ENCODE peak calls at places on chromosomes 1 and 21, in six cellular contexts. E is right lobe of liver, Z is iPS DF 6.9, J is uterus, N is HepG2, T is tibial nerve. G is an unnamed sample.

GRCh38 chr1:218426343-218426657 is 81.2 kb downstream of the TGFB2 start:
- DNase-seq in E (no peak), Z (no peak), J (peak; percentile 23), N (peak; percentile 95), T (peak; percentile 55), G (no peak)

GRCh38 chr1:228818928-228819632 is 83.8 kb downstream of the RHOU start:
- DNase-seq in E (no peak), Z (no peak), J (no peak), N (no peak), T (no peak), G (no peak)

GRCh38 chr1:229420765-229421164 is 13.1 kb downstream of the ACTA1 start:
- DNase-seq in E (no peak), Z (no peak), J (no peak), N (no peak), T (no peak), G (no peak)

GRCh38 chr21:32499249-32500055 is 85.9 kb downstream of the TCP10L start:
- DNase-seq in E (no peak), Z (no peak), J (no peak), N (no peak), T (no peak), G (no peak)

GRCh38 chr1:24925963-24926362 is 4.1 kb downstream of the RUNX3 start:
- DNase-seq in E (no peak), Z (no peak), J (no peak), N (no peak), T (no peak), G (no peak)

GRCh38 chr1:6523566-6523965 is 30.7 kb downstream of the NOL9 start:
- DNase-seq in E (no peak), Z (peak; percentile 37), J (no peak), N (peak; percentile 65), T (no peak), G (no peak)

GRCh38 chr1:116724765-116725375 is 29.4 kb upstream of the CD2 start:
- DNase-seq in E (peak; percentile 43), Z (peak; percentile 29), J (peak; percentile 29), N (peak; percentile 51), T (no peak), G (no peak)

GRCh38 chr1:16260814-16261213 is 23.8 kb upstream of the CPLANE2 start:
- DNase-seq in E (no peak), Z (no peak), J (no peak), N (no peak), T (no peak), G (no peak)

GRCh38 chr21:42426424-42426823 is 22.7 kb downstream of the UBASH3A start:
- DNase-seq in E (no peak), Z (no peak), J (no peak), N (no peak), T (no peak), G (no peak)

GRCh38 chr1:152188673-152189591 is 29.9 kb upstream of the RPTN start:
- DNase-seq in E (peak; percentile 76), Z (no peak), J (peak; percentile 53), N (peak; percentile 11), T (peak; percentile 40), G (peak; percentile 83)

GRCh38 chr1:1591452-1591851 is 8.5 kb downstream of the FNDC10 start:
- DNase-seq in E (no peak), Z (no peak), J (no peak), N (no peak), T (no peak), G (no peak)

DNA sequence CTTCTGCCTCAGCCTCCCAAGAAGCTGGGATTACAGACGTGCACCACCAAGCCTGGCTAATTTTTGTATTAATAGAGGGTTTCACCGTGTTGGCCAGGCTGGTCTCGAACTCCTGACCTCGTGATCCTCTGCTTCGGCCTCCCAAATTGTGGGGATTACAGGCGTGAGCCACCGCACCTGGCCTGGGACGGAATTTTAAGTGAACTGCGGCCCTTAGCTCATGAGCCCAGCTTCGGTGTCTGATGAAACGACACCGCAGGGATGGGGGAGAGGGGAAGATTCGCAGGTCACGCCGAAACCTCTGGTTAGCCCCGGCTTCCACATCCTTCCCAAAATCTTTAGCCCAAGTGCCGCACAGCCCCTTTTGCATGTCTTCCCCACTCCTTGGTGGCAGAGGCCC is 39.1 kb downstream of the LRRC3 start:
- DNase-seq in E (no peak), Z (no peak), J (no peak), N (no peak), T (no peak), G (no peak)
- H3K9me3 ChIP-seq in E (no peaks in the 10 kb centered on the region), Z (no peaks in the 10 kb centered on the region), J (no peaks in the 10 kb centered on the region), N (peaks cover 19% of the 10 kb centered on the region), T (peaks cover 4% of the 10 kb centered on the region), G (peaks cover 16% of the 10 kb centered on the region)

GRCh38 chr1:248791010-248791409 is 34.7 kb downstream of the SH3BP5L start:
- DNase-seq in E (no peak), Z (no peak), J (no peak), N (peak; percentile 11), T (no peak), G (no peak)

GRCh38 chr1:248787430-248787829 is 31.9 kb upstream of the LYPD8 start:
- DNase-seq in E (no peak), Z (no peak), J (no peak), N (no peak), T (no peak), G (no peak)

GRCh38 chr1:248792342-248792741 is 33.4 kb downstream of the SH3BP5L start:
- DNase-seq in E (no peak), Z (no peak), J (no peak), N (no peak), T (no peak), G (no peak)

GRCh38 chr1:248788327-248788726 is 32.8 kb upstream of the LYPD8 start:
- DNase-seq in E (no peak), Z (no peak), J (no peak), N (no peak), T (no peak), G (no peak)

GRCh38 chr1:248790456-248790855 is 34.9 kb upstream of the LYPD8 start:
- DNase-seq in E (no peak), Z (no peak), J (no peak), N (no peak), T (no peak), G (no peak)
- H3K9me3 ChIP-seq in E (no peaks in the 10 kb centered on the region), Z (peaks cover 6% of the 10 kb centered on the region), J (peaks cover 4% of the 10 kb centered on the region), N (no peaks in the 10 kb centered on the region), T (no peaks in the 10 kb centered on the region), G (no peaks in the 10 kb centered on the region)

DNA sequence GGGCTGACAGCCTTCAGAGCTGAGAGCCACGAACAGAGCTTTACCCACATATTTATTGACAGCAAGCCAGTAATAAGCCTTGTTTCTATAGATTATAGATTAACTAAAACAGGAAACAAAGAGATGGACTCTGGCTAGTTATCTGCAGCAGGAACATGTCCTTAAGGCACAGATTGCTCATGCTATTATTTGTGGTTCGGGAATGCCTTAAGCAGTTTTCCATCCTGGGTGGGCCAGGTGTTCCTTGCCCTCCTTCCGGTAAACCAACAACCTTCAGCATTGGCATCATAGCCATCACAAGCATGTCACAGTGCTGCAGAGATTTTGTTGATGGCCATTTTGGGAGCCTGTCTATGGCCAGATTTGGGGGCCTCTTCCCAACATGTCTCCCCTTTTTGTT is 96.8 kb downstream of the POU2F1 start:
- DNase-seq in E (no peak), Z (no peak), J (no peak), N (no peak), T (no peak), G (no peak)
- H3K9me3 ChIP-seq in E (peaks cover 5% of the 10 kb centered on the region), Z (no peaks in the 10 kb centered on the region), J (peaks cover 23% of the 10 kb centered on the region), N (peaks cover 52% of the 10 kb centered on the region), T (peaks cover 31% of the 10 kb centered on the region), G (peaks cover 32% of the 10 kb centered on the region)

DNA sequence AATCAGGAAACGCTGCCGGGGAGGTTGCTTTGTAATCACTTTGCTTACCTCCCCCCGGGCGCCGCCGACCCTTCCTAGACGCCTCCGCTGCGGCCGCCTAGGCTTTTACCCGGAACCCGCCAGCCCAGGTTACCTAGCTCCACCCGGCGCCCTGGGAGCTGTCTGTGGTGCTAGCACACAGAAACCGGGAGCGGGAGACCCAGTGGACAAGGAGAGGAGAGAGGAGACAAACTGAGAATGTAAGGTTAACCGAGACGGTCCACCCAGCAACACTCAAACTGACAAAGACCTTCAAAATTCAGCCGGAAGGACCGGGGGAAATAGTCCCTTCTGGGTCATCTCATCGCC is 9.8 kb downstream of the BARHL2 start:
- DNase-seq in E (peak; percentile 77), Z (no peak), J (no peak), N (peak; percentile 33), T (no peak), G (peak; percentile 69)
- H3K9me3 ChIP-seq in E (no peaks in the 10 kb centered on the region), Z (no peaks in the 10 kb centered on the region), J (no peaks in the 10 kb centered on the region), N (no peaks in the 10 kb centered on the region), T (no peaks in the 10 kb centered on the region), G (no peaks in the 10 kb centered on the region)

GRCh38 chr1:187948170-187948794 is 1119.5 kb downstream of the PLA2G4A start:
- DNase-seq in E (no peak), Z (no peak), J (no peak), N (no peak), T (no peak), G (no peak)
- H3K9me3 ChIP-seq in E (no peaks in the 10 kb centered on the region), Z (no peaks in the 10 kb centered on the region), J (no peaks in the 10 kb centered on the region), N (peaks cover 46% of the 10 kb centered on the region), T (peaks cover 4% of the 10 kb centered on the region), G (peaks cover 11% of the 10 kb centered on the region)

G was measured in breast epithelium.